ENCODE peak calls at places on chromosomes 3 and 15, in six cellular contexts. One of them, this sample, is unnamed.

GRCh38 chr3:72448858-72449257 is 399.4 kb downstream of the SHQ1 start:
- DNase-seq in PC-3: peak; percentile 64
- DNase-seq in MM.1S: no peak
- DNase-seq in GM23338: no peak
- DNase-seq in SK-N-SH: no peak
- DNase-seq in hepatocyte: no peak
- DNase-seq in this sample: no peak

GRCh38 chr3:133540896-133541674 is 32.4 kb upstream of the CDV3 start:
- DNase-seq in hepatocyte: peak; percentile 54
- DNase-seq in SK-N-SH: no peak
- DNase-seq in PC-3: peak; percentile 79
- DNase-seq in GM23338: no peak
- DNase-seq in MM.1S: peak; percentile 50
- DNase-seq in this sample: no peak

GRCh38 chr3:88235102-88235501 is 85.3 kb downstream of the C3orf38 start:
- DNase-seq in hepatocyte: no peak
- DNase-seq in PC-3: peak; percentile 37
- DNase-seq in SK-N-SH: no peak
- DNase-seq in MM.1S: no peak
- DNase-seq in GM23338: no peak
- DNase-seq in this sample: no peak

GRCh38 chr3:149203758-149204157 is 17.9 kb downstream of the CP start:
- DNase-seq in MM.1S: peak; percentile 30
- DNase-seq in PC-3: no peak
- DNase-seq in GM23338: no peak
- DNase-seq in hepatocyte: no peak
- DNase-seq in SK-N-SH: no peak
- DNase-seq in this sample: peak; percentile 79

GRCh38 chr3:173553635-173554280 is 156.2 kb downstream of the NLGN1 start:
- DNase-seq in hepatocyte: peak; percentile 32
- DNase-seq in GM23338: peak; percentile 81
- DNase-seq in SK-N-SH: peak; percentile 26
- DNase-seq in MM.1S: peak; percentile 55
- DNase-seq in PC-3: peak; percentile 61
- DNase-seq in this sample: peak; percentile 17

GRCh38 chr15:91889143-91889815 is 35.8 kb downstream of the SLCO3A1 start:
- DNase-seq in MM.1S: no peak
- DNase-seq in PC-3: no peak
- DNase-seq in GM23338: no peak
- DNase-seq in hepatocyte: no peak
- DNase-seq in SK-N-SH: no peak
- DNase-seq in this sample: no peak

GRCh38 chr3:74527566-74527965 is 86.9 kb downstream of the CNTN3 start:
- DNase-seq in PC-3: no peak
- DNase-seq in GM23338: no peak
- DNase-seq in SK-N-SH: no peak
- DNase-seq in MM.1S: no peak
- DNase-seq in hepatocyte: no peak
- DNase-seq in this sample: no peak

GRCh38 chr3:124467980-124468902 is 262.0 kb upstream of the UMPS start:
- DNase-seq in hepatocyte: peak; percentile 68
- DNase-seq in GM23338: peak; percentile 76
- DNase-seq in MM.1S: peak; percentile 74
- DNase-seq in SK-N-SH: peak; percentile 78
- DNase-seq in PC-3: peak; percentile 80
- DNase-seq in this sample: peak; percentile 48

GRCh38 chr3:186440850-186441249 is 78.8 kb upstream of the DGKG start:
- DNase-seq in hepatocyte: no peak
- DNase-seq in GM23338: no peak
- DNase-seq in MM.1S: no peak
- DNase-seq in PC-3: no peak
- DNase-seq in SK-N-SH: no peak
- DNase-seq in this sample: no peak

GRCh38 chr3:131075632-131076328 is 49.1 kb downstream of the NEK11 start:
- DNase-seq in MM.1S: peak; percentile 93
- DNase-seq in SK-N-SH: no peak
- DNase-seq in GM23338: no peak
- DNase-seq in hepatocyte: no peak
- DNase-seq in PC-3: no peak
- DNase-seq in this sample: peak; percentile 5

DNA sequence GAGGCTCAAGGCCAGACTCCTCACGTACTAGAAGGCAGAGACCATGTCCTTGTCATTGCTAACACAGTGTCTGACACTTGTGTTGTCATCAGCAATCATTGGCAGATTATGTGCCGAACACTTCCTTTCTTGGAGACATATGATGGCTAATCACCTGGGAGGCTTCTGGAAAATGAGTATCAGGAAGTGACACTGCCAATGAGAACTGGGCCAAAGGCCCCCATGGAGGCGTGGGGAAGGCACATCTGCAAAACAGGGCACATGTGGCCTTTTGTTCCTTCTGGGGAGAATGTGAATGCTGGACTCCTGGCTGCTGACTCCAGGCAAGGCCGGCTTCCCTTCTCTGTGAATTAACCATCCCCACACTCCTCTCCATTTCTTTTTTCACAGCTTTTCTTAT is 6.9 kb downstream of the TM6SF1 start:
- DNase-seq in PC-3: no peak
- DNase-seq in hepatocyte: no peak
- DNase-seq in MM.1S: no peak
- DNase-seq in SK-N-SH: no peak
- DNase-seq in GM23338: no peak
- DNase-seq in this sample: no peak
- TF ChIP-seq CTCF in PC-3: no peak
- TF ChIP-seq CTCF in hepatocyte: no peak
- TF ChIP-seq CTCF in MM.1S: no peak
- TF ChIP-seq CTCF in SK-N-SH: no peak
- TF ChIP-seq CTCF in GM23338: no peak
- TF ChIP-seq CTCF in this sample: no peak

GRCh38 chr3:43497905-43498365 is 123.9 kb downstream of the ANO10 start:
- DNase-seq in MM.1S: no peak
- DNase-seq in GM23338: no peak
- DNase-seq in hepatocyte: no peak
- DNase-seq in SK-N-SH: no peak
- DNase-seq in PC-3: peak; percentile 19
- DNase-seq in this sample: no peak

GRCh38 chr3:43499256-43499655 is 122.6 kb downstream of the ANO10 start:
- DNase-seq in SK-N-SH: no peak
- DNase-seq in PC-3: no peak
- DNase-seq in GM23338: no peak
- DNase-seq in MM.1S: no peak
- DNase-seq in hepatocyte: no peak
- DNase-seq in this sample: no peak

GRCh38 chr3:43505351-43505750 is 116.5 kb downstream of the ANO10 start:
- DNase-seq in hepatocyte: no peak
- DNase-seq in SK-N-SH: no peak
- DNase-seq in MM.1S: no peak
- DNase-seq in PC-3: peak; percentile 7
- DNase-seq in GM23338: no peak
- DNase-seq in this sample: no peak

GRCh38 chr3:43506644-43507043 is 115.2 kb downstream of the ANO10 start:
- DNase-seq in SK-N-SH: no peak
- DNase-seq in hepatocyte: no peak
- DNase-seq in PC-3: no peak
- DNase-seq in GM23338: no peak
- DNase-seq in MM.1S: no peak
- DNase-seq in this sample: no peak

GRCh38 chr3:43503067-43503728 is 118.6 kb downstream of the ANO10 start:
- DNase-seq in GM23338: peak; percentile 75
- DNase-seq in hepatocyte: peak; percentile 50
- DNase-seq in PC-3: peak; percentile 77
- DNase-seq in MM.1S: peak; percentile 35
- DNase-seq in SK-N-SH: peak; percentile 23
- DNase-seq in this sample: peak; percentile 32
- TF ChIP-seq EZH2phosphoT487 in GM23338: no peak
- TF ChIP-seq EZH2phosphoT487 in hepatocyte: no peak
- TF ChIP-seq EZH2phosphoT487 in PC-3: no peak
- TF ChIP-seq EZH2phosphoT487 in MM.1S: no peak
- TF ChIP-seq EZH2phosphoT487 in SK-N-SH: no peak
- TF ChIP-seq EZH2phosphoT487 in this sample: no peak

GRCh38 chr3:171867976-171868375 is 24.8 kb downstream of the TMEM212 start:
- DNase-seq in MM.1S: no peak
- DNase-seq in hepatocyte: no peak
- DNase-seq in SK-N-SH: no peak
- DNase-seq in GM23338: peak; percentile 89
- DNase-seq in PC-3: peak; percentile 6
- DNase-seq in this sample: peak; percentile 8
- TF ChIP-seq CTCF in MM.1S: peak; percentile 44
- TF ChIP-seq CTCF in hepatocyte: peak; percentile 32
- TF ChIP-seq CTCF in SK-N-SH: peak; percentile 59
- TF ChIP-seq CTCF in GM23338: peak; percentile 73
- TF ChIP-seq CTCF in PC-3: peak; percentile 69
- TF ChIP-seq CTCF in this sample: peak; percentile 71

GRCh38 chr3:147141516-147141915 is 264.8 kb downstream of the ZIC4 start:
- DNase-seq in GM23338: no peak
- DNase-seq in hepatocyte: no peak
- DNase-seq in SK-N-SH: no peak
- DNase-seq in MM.1S: no peak
- DNase-seq in PC-3: no peak
- DNase-seq in this sample: no peak
- TF ChIP-seq EZH2phosphoT487 in GM23338: no peak
- TF ChIP-seq EZH2phosphoT487 in hepatocyte: no peak
- TF ChIP-seq EZH2phosphoT487 in SK-N-SH: no peak
- TF ChIP-seq EZH2phosphoT487 in MM.1S: no peak
- TF ChIP-seq EZH2phosphoT487 in PC-3: no peak
- TF ChIP-seq EZH2phosphoT487 in this sample: no peak

DNA sequence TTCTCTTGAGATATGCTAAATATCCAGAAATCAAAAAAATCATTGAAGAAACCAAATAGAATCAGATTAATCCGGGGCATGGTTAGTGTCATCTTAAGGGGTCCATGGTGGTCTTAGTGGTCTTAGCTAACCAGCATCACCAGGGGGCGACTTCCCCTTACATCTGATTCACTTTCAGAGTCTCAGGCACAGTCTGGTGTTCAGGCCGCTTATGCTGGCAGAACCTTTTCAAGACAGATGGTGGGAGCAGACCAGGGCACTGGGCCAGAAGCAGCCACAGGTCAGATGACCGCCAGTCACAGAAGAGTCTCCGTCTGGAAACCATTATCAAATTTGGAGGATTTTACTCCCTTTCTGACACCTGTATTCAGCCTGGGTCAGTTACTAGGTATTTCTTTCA is 365.7 kb downstream of the GBE1 start:
- DNase-seq in MM.1S: no peak
- DNase-seq in hepatocyte: peak; percentile 6
- DNase-seq in PC-3: no peak
- DNase-seq in GM23338: peak; percentile 62
- DNase-seq in SK-N-SH: peak; percentile 39
- DNase-seq in this sample: no peak
- TF ChIP-seq CTCF in MM.1S: no peak
- TF ChIP-seq CTCF in hepatocyte: peak; percentile 15
- TF ChIP-seq CTCF in PC-3: peak; percentile 29
- TF ChIP-seq CTCF in GM23338: peak; percentile 71
- TF ChIP-seq CTCF in SK-N-SH: peak; percentile 14
- TF ChIP-seq CTCF in this sample: peak; percentile 45